ENCODE peak calls at places on chromosomes 12 and 14, in six cellular contexts. One of them, this sample, is unnamed.
A peak's percentile ranks its signal among the peaks of the same experiment; 100 is the strongest.

GRCh38 chr14:44463386-44464004 is 43.6 kb downstream of the FSCB start:
- DNase-seq in astrocyte of the spinal cord: no peak
- DNase-seq in osteoblast: no peak
- DNase-seq in GM06990: no peak
- DNase-seq in keratinocyte: no peak
- DNase-seq in bronchial epithelial cell: no peak
- DNase-seq in this sample: no peak

GRCh38 chr12:32698285-32698684 is 19.2 kb downstream of the DNM1L start:
- DNase-seq in astrocyte of the spinal cord: no peak
- DNase-seq in osteoblast: no peak
- DNase-seq in GM06990: no peak
- DNase-seq in keratinocyte: no peak
- DNase-seq in bronchial epithelial cell: no peak
- DNase-seq in this sample: no peak

GRCh38 chr14:45526715-45527549 is 273.9 kb upstream of the MIS18BP1 start:
- DNase-seq in astrocyte of the spinal cord: no peak
- DNase-seq in osteoblast: no peak
- DNase-seq in GM06990: no peak
- DNase-seq in keratinocyte: no peak
- DNase-seq in bronchial epithelial cell: peak; percentile 57
- DNase-seq in this sample: peak; percentile 2

GRCh38 chr14:40445020-40445419 is 1012.8 kb upstream of the FBXO33 start:
- DNase-seq in astrocyte of the spinal cord: no peak
- DNase-seq in osteoblast: no peak
- DNase-seq in GM06990: no peak
- DNase-seq in keratinocyte: no peak
- DNase-seq in bronchial epithelial cell: no peak
- DNase-seq in this sample: no peak

GRCh38 chr12:1273051-1273450 is 282.0 kb downstream of the ERC1 start:
- DNase-seq in astrocyte of the spinal cord: no peak
- DNase-seq in osteoblast: no peak
- DNase-seq in GM06990: no peak
- DNase-seq in keratinocyte: no peak
- DNase-seq in bronchial epithelial cell: no peak
- DNase-seq in this sample: no peak

GRCh38 chr12:51855586-51856428 is 7.3 kb upstream of the FIGNL2 start:
- DNase-seq in astrocyte of the spinal cord: peak; percentile 20
- DNase-seq in osteoblast: peak; percentile 97
- DNase-seq in GM06990: no peak
- DNase-seq in keratinocyte: no peak
- DNase-seq in bronchial epithelial cell: no peak
- DNase-seq in this sample: peak; percentile 79

GRCh38 chr14:96906434-96906833 is 109.3 kb downstream of the VRK1 start:
- DNase-seq in astrocyte of the spinal cord: no peak
- DNase-seq in osteoblast: no peak
- DNase-seq in GM06990: no peak
- DNase-seq in keratinocyte: no peak
- DNase-seq in bronchial epithelial cell: no peak
- DNase-seq in this sample: no peak

GRCh38 chr14:98999345-98999744 is 272.7 kb downstream of the BCL11B start:
- DNase-seq in astrocyte of the spinal cord: no peak
- DNase-seq in osteoblast: no peak
- DNase-seq in GM06990: no peak
- DNase-seq in keratinocyte: no peak
- DNase-seq in bronchial epithelial cell: no peak
- DNase-seq in this sample: no peak

GRCh38 chr14:43539210-43539609 is 967.9 kb downstream of the FSCB start:
- DNase-seq in astrocyte of the spinal cord: peak; percentile 10
- DNase-seq in osteoblast: no peak
- DNase-seq in GM06990: no peak
- DNase-seq in keratinocyte: no peak
- DNase-seq in bronchial epithelial cell: peak; percentile 0
- DNase-seq in this sample: no peak

GRCh38 chr12:114669501-114670256 is 14.3 kb downstream of the TBX3 start:
- DNase-seq in astrocyte of the spinal cord: peak; percentile 70
- DNase-seq in osteoblast: peak; percentile 68
- DNase-seq in GM06990: no peak
- DNase-seq in keratinocyte: no peak
- DNase-seq in bronchial epithelial cell: no peak
- DNase-seq in this sample: no peak

GRCh38 chr12:13102481-13103195 is 829 bp downstream of the GSG1 start:
- DNase-seq in astrocyte of the spinal cord: peak; percentile 42
- DNase-seq in osteoblast: no peak
- DNase-seq in GM06990: no peak
- DNase-seq in keratinocyte: no peak
- DNase-seq in bronchial epithelial cell: no peak
- DNase-seq in this sample: no peak

GRCh38 chr12:116856729-116857128 is 24.5 kb downstream of the HRK start:
- DNase-seq in astrocyte of the spinal cord: no peak
- DNase-seq in osteoblast: no peak
- DNase-seq in GM06990: no peak
- DNase-seq in keratinocyte: no peak
- DNase-seq in bronchial epithelial cell: no peak
- DNase-seq in this sample: no peak

GRCh38 chr12:74515849-74516248 is 21.8 kb upstream of the ATXN7L3B start:
- DNase-seq in astrocyte of the spinal cord: no peak
- DNase-seq in osteoblast: no peak
- DNase-seq in GM06990: no peak
- DNase-seq in keratinocyte: no peak
- DNase-seq in bronchial epithelial cell: no peak
- DNase-seq in this sample: no peak

GRCh38 chr14:94593749-94594431 is 12.7 kb downstream of the SERPINA5 start:
- DNase-seq in astrocyte of the spinal cord: no peak
- DNase-seq in osteoblast: no peak
- DNase-seq in GM06990: no peak
- DNase-seq in keratinocyte: no peak
- DNase-seq in bronchial epithelial cell: no peak
- DNase-seq in this sample: no peak

GRCh38 chr14:59236195-59236594 is 47.7 kb downstream of the DAAM1 start:
- DNase-seq in astrocyte of the spinal cord: no peak
- DNase-seq in osteoblast: no peak
- DNase-seq in GM06990: no peak
- DNase-seq in keratinocyte: no peak
- DNase-seq in bronchial epithelial cell: no peak
- DNase-seq in this sample: no peak

GRCh38 chr14:77598366-77599050 is 17.9 kb downstream of the SPTLC2 start:
- DNase-seq in astrocyte of the spinal cord: no peak
- DNase-seq in osteoblast: no peak
- DNase-seq in GM06990: no peak
- DNase-seq in keratinocyte: no peak
- DNase-seq in bronchial epithelial cell: peak; percentile 25
- DNase-seq in this sample: peak; percentile 48

GRCh38 chr12:124292385-124292784 is 2.5 kb upstream of the RFLNA start:
- DNase-seq in astrocyte of the spinal cord: no peak
- DNase-seq in osteoblast: peak; percentile 42
- DNase-seq in GM06990: no peak
- DNase-seq in keratinocyte: no peak
- DNase-seq in bronchial epithelial cell: no peak
- DNase-seq in this sample: no peak

GRCh38 chr12:79725987-79726386 is 35.2 kb upstream of the PAWR start:
- DNase-seq in astrocyte of the spinal cord: peak; percentile 77
- DNase-seq in osteoblast: peak; percentile 36
- DNase-seq in GM06990: no peak
- DNase-seq in keratinocyte: peak; percentile 60
- DNase-seq in bronchial epithelial cell: peak; percentile 95
- DNase-seq in this sample: no peak

GRCh38 chr12:38411947-38412346 is 95.4 kb downstream of the ALG10B start:
- DNase-seq in astrocyte of the spinal cord: no peak
- DNase-seq in osteoblast: no peak
- DNase-seq in GM06990: no peak
- DNase-seq in keratinocyte: no peak
- DNase-seq in bronchial epithelial cell: no peak
- DNase-seq in this sample: no peak

GRCh38 chr14:52267501-52268190 is at the start of gene PTGDR:
- DNase-seq in astrocyte of the spinal cord: peak; percentile 33
- DNase-seq in osteoblast: peak; percentile 78
- DNase-seq in GM06990: peak; percentile 17
- DNase-seq in keratinocyte: no peak
- DNase-seq in bronchial epithelial cell: no peak
- DNase-seq in this sample: no peak

GRCh38 chr14:53608369-53608768 is 348.3 kb downstream of the BMP4 start:
- DNase-seq in astrocyte of the spinal cord: no peak
- DNase-seq in osteoblast: no peak
- DNase-seq in GM06990: peak; percentile 35
- DNase-seq in keratinocyte: peak; percentile 65
- DNase-seq in bronchial epithelial cell: peak; percentile 91
- DNase-seq in this sample: no peak

GRCh38 chr12:23472329-23472971 is 477.0 kb downstream of the SOX5 start:
- DNase-seq in astrocyte of the spinal cord: no peak
- DNase-seq in osteoblast: no peak
- DNase-seq in GM06990: no peak
- DNase-seq in keratinocyte: peak; percentile 92
- DNase-seq in bronchial epithelial cell: peak; percentile 100
- DNase-seq in this sample: no peak

GRCh38 chr12:18250313-18250916 is 10.9 kb upstream of the PIK3C2G start:
- DNase-seq in astrocyte of the spinal cord: peak; percentile 78
- DNase-seq in osteoblast: peak; percentile 92
- DNase-seq in GM06990: no peak
- DNase-seq in keratinocyte: no peak
- DNase-seq in bronchial epithelial cell: peak; percentile 67
- DNase-seq in this sample: peak; percentile 16

GRCh38 chr12:104985206-104985605 is 910 bp upstream of the NOPCHAP1 start:
- DNase-seq in astrocyte of the spinal cord: no peak
- DNase-seq in osteoblast: no peak
- DNase-seq in GM06990: no peak
- DNase-seq in keratinocyte: no peak
- DNase-seq in bronchial epithelial cell: no peak
- DNase-seq in this sample: no peak

GRCh38 chr12:121530600-121531355 is 50.0 kb downstream of the KDM2B start:
- DNase-seq in astrocyte of the spinal cord: peak; percentile 81
- DNase-seq in osteoblast: peak; percentile 95
- DNase-seq in GM06990: peak; percentile 60
- DNase-seq in keratinocyte: no peak
- DNase-seq in bronchial epithelial cell: peak; percentile 52
- DNase-seq in this sample: no peak

GRCh38 chr14:100586153-100586519 is 1.1 kb downstream of the BEGAIN start:
- DNase-seq in astrocyte of the spinal cord: no peak
- DNase-seq in osteoblast: no peak
- DNase-seq in GM06990: no peak
- DNase-seq in keratinocyte: no peak
- DNase-seq in bronchial epithelial cell: no peak
- DNase-seq in this sample: no peak

DNA sequence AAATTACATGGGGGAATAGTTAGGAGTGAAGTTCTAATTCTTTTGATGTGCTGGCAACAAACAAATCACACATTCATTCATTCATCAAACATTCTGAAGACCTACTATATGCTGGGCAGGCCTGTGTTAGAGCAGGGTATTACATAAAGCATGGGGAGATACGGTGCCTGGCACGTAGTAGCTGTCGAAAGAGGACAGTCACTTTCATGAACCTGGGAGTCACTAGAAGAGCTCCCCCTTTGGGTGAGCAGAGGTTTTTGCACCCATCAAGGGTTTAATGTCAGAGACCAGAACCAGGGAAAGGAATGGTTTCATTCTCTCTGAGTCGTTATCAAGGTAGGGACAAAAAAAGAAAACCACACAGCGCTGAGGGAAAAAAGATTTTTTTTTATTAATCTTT is 10.0 kb downstream of the LHX5 start:
- DNase-seq in astrocyte of the spinal cord: no peak
- DNase-seq in osteoblast: peak; percentile 78
- DNase-seq in GM06990: no peak
- DNase-seq in keratinocyte: no peak
- DNase-seq in bronchial epithelial cell: peak; percentile 21
- DNase-seq in this sample: no peak
- TF ChIP-seq CTCF in astrocyte of the spinal cord: peak; percentile 67
- TF ChIP-seq CTCF in osteoblast: peak; percentile 60
- TF ChIP-seq CTCF in GM06990: peak; percentile 44
- TF ChIP-seq CTCF in keratinocyte: peak; percentile 49
- TF ChIP-seq CTCF in bronchial epithelial cell: peak; percentile 49
- TF ChIP-seq CTCF in this sample: peak; percentile 58

GRCh38 chr14:74609721-74610120 is 2.3 kb downstream of the LTBP2 start:
- DNase-seq in astrocyte of the spinal cord: peak; percentile 56
- DNase-seq in osteoblast: peak; percentile 85
- DNase-seq in GM06990: no peak
- DNase-seq in keratinocyte: no peak
- DNase-seq in bronchial epithelial cell: no peak
- DNase-seq in this sample: no peak

GRCh38 chr14:74610866-74611671 is 968 bp downstream of the LTBP2 start:
- DNase-seq in astrocyte of the spinal cord: peak; percentile 52
- DNase-seq in osteoblast: peak; percentile 87
- DNase-seq in GM06990: no peak
- DNase-seq in keratinocyte: no peak
- DNase-seq in bronchial epithelial cell: no peak
- DNase-seq in this sample: no peak

GRCh38 chr14:74611672-74612345 is at the start of gene LTBP2:
- DNase-seq in astrocyte of the spinal cord: peak; percentile 63
- DNase-seq in osteoblast: no peak
- DNase-seq in GM06990: no peak
- DNase-seq in keratinocyte: no peak
- DNase-seq in bronchial epithelial cell: no peak
- DNase-seq in this sample: no peak

GRCh38 chr14:74608959-74609611 is 3.0 kb downstream of the LTBP2 start:
- DNase-seq in astrocyte of the spinal cord: peak; percentile 87
- DNase-seq in osteoblast: peak; percentile 94
- DNase-seq in GM06990: peak; percentile 72
- DNase-seq in keratinocyte: no peak
- DNase-seq in bronchial epithelial cell: peak; percentile 83
- DNase-seq in this sample: no peak

DNA sequence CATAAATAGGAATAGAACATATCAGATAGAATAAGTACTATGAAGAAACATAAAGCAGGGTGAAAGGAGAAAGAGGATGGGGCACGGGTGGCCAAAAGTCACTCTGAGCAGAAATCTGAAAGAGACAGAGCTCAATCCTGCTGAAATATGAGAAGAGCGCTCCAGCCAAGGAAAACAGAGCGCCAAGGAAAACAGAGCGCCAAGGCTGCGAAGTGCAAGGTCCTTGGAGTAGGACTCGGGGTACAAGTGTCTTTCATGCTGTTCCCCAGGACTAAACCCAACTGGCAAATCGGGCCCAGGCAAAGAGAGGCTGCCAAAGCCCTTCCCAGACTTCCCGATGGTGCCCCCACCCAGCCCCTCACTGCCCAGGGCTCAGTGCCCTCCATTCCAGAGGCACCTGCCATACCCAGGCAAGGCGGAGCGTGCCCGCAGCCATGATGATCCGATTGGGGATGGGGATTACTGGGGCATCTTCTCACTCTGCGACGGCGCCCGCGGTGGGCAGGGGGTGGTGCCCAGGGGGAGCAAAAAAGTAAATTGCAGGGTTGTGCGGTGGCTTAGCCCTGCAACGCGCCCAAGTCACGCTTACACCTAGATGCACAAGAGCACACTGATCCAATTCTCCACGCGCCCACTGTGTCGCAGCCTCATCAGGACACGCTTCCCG is 1.7 kb downstream of the LTBP2 start:
- DNase-seq in astrocyte of the spinal cord: no peak
- DNase-seq in osteoblast: no peak
- DNase-seq in GM06990: no peak
- DNase-seq in keratinocyte: no peak
- DNase-seq in bronchial epithelial cell: no peak
- DNase-seq in this sample: no peak
- H3K4me3 ChIP-seq in astrocyte of the spinal cord: peak overlapping the region; percentile 74
- H3K4me3 ChIP-seq in osteoblast: peak overlapping the region; percentile 86
- H3K4me3 ChIP-seq in GM06990: no peak overlapping the region
- H3K4me3 ChIP-seq in keratinocyte: peak overlapping the region; percentile 74
- H3K4me3 ChIP-seq in bronchial epithelial cell: no peak overlapping the region
- H3K4me3 ChIP-seq in this sample: peak overlapping the region; percentile 75

GRCh38 chr12:27384261-27384590 is 51.6 kb downstream of the BMAL2 start:
- DNase-seq in astrocyte of the spinal cord: no peak
- DNase-seq in osteoblast: no peak
- DNase-seq in GM06990: no peak
- DNase-seq in keratinocyte: no peak
- DNase-seq in bronchial epithelial cell: no peak
- DNase-seq in this sample: no peak
- TF ChIP-seq CTCF in astrocyte of the spinal cord: no peak
- TF ChIP-seq CTCF in osteoblast: no peak
- TF ChIP-seq CTCF in GM06990: no peak
- TF ChIP-seq CTCF in keratinocyte: no peak
- TF ChIP-seq CTCF in bronchial epithelial cell: no peak
- TF ChIP-seq CTCF in this sample: no peak

GRCh38 chr14:29150659-29151058 is 384.1 kb downstream of the FOXG1 start:
- DNase-seq in astrocyte of the spinal cord: no peak
- DNase-seq in osteoblast: no peak
- DNase-seq in GM06990: no peak
- DNase-seq in keratinocyte: no peak
- DNase-seq in bronchial epithelial cell: no peak
- DNase-seq in this sample: no peak
- H3K4me3 ChIP-seq in astrocyte of the spinal cord: no peak overlapping the region
- H3K4me3 ChIP-seq in osteoblast: no peak overlapping the region
- H3K4me3 ChIP-seq in GM06990: no peak overlapping the region
- H3K4me3 ChIP-seq in keratinocyte: no peak overlapping the region
- H3K4me3 ChIP-seq in bronchial epithelial cell: no peak overlapping the region
- H3K4me3 ChIP-seq in this sample: no peak overlapping the region

This sample was measured in epithelial cell of proximal tubule.